ENCODE peak calls at places on chromosomes 4 and X, in seven cellular contexts. A is mesenchymal stem cell, F is H9, M is neuronal stem cell, W is mesendoderm, G is H1, T is trophoblast cell. C is an unnamed sample.

GRCh38 chr4:3399277-3400194 is 42.2 kb upstream of the HGFAC start:
- DNase-seq in A (no peak), F (no peak), M (no peak), W (peak; percentile 74), G (no peak), T (no peak), C (no peak)

GRCh38 chr4:8835521-8836365 is 35.9 kb downstream of the HMX1 start:
- DNase-seq in A (no peak), F (peak; percentile 23), M (no peak), W (no peak), G (peak; percentile 36), T (no peak), C (no peak)

GRCh38 chrX:2894885-2895292 is 34.2 kb downstream of the ARSD start:
- DNase-seq in A (peak; percentile 89), F (no peak), M (no peak), W (no peak), G (no peak), T (no peak), C (peak; percentile 50)

GRCh38 chrX:136577562-136577961 is 45.5 kb downstream of the VGLL1 start:
- DNase-seq in A (peak; percentile 26), F (peak; percentile 64), M (peak; percentile 9), W (peak; percentile 58), G (peak; percentile 60), T (peak; percentile 33), C (peak; percentile 32)

GRCh38 chr4:54909964-54910363 is 215.4 kb downstream of the KDR start:
- DNase-seq in A (no peak), F (no peak), M (no peak), W (no peak), G (no peak), T (no peak), C (no peak)

GRCh38 chr4:88109123-88109864 is 49.1 kb downstream of the ABCG2 start:
- DNase-seq in A (no peak), F (no peak), M (no peak), W (no peak), G (no peak), T (no peak), C (no peak)

GRCh38 chrX:54540289-54540688 is 10.3 kb downstream of the GNL3L start:
- DNase-seq in A (peak; percentile 80), F (no peak), M (no peak), W (peak; percentile 87), G (no peak), T (peak; percentile 28), C (peak; percentile 72)

GRCh38 chr4:132299866-132300265 is 849.2 kb upstream of the PCDH10 start:
- DNase-seq in A (no peak), F (no peak), M (no peak), W (no peak), G (no peak), T (no peak), C (no peak)

GRCh38 chr4:70544279-70544870 is 26.0 kb downstream of the AMTN start:
- DNase-seq in A (peak; percentile 8), F (no peak), M (peak; percentile 14), W (peak; percentile 46), G (no peak), T (no peak), C (peak; percentile 10)

GRCh38 chr4:185472063-185472542 is 570 bp upstream of the CCDC110 start:
- DNase-seq in A (peak; percentile 25), F (no peak), M (no peak), W (no peak), G (no peak), T (no peak), C (no peak)

GRCh38 chr4:4432341-4433125 is 45.6 kb downstream of the NSG1 start:
- DNase-seq in A (no peak), F (no peak), M (no peak), W (no peak), G (no peak), T (no peak), C (no peak)

GRCh38 chrX:66602381-66602938 is 36.4 kb downstream of the EDA2R start:
- DNase-seq in A (no peak), F (no peak), M (no peak), W (peak; percentile 12), G (no peak), T (no peak), C (no peak)

GRCh38 chr4:147368948-147369347 is 111.9 kb upstream of the EDNRA start:
- DNase-seq in A (peak; percentile 17), F (no peak), M (no peak), W (no peak), G (no peak), T (no peak), C (peak; percentile 66)

GRCh38 chr4:49032440-49033161 is 46.5 kb downstream of the CWH43 start:
- DNase-seq in A (no peak), F (no peak), M (no peak), W (peak; percentile 19), G (peak; percentile 55), T (no peak), C (peak; percentile 6)

GRCh38 chr4:127049506-127049905 is 583.3 kb upstream of the INTU start:
- DNase-seq in A (peak; percentile 7), F (no peak), M (no peak), W (no peak), G (no peak), T (no peak), C (peak; percentile 22)

GRCh38 chr4:28518781-28519180 is 1658.1 kb downstream of the STIM2 start:
- DNase-seq in A (peak; percentile 12), F (no peak), M (no peak), W (no peak), G (no peak), T (no peak), C (peak; percentile 76)

GRCh38 chr4:22029803-22030202 is 81.2 kb upstream of the KCNIP4 start:
- DNase-seq in A (no peak), F (no peak), M (no peak), W (no peak), G (no peak), T (no peak), C (no peak)

GRCh38 chr4:41124916-41125548 is 89.3 kb downstream of the APBB2 start:
- DNase-seq in A (no peak), F (no peak), M (no peak), W (peak; percentile 86), G (no peak), T (peak; percentile 29), C (no peak)

GRCh38 chr4:8915201-8916200 is 43.9 kb upstream of the HMX1 start:
- DNase-seq in A (no peak), F (no peak), M (no peak), W (no peak), G (peak; percentile 42), T (no peak), C (no peak)

GRCh38 chrX:104156630-104157529 is at the start of gene SLC25A53:
- DNase-seq in A (peak; percentile 85), F (peak; percentile 89), M (peak; percentile 73), W (peak; percentile 94), G (peak; percentile 71), T (peak; percentile 59), C (peak; percentile 71)

GRCh38 chrX:56623316-56623715 is 59.9 kb downstream of the UBQLN2 start:
- DNase-seq in A (no peak), F (no peak), M (no peak), W (no peak), G (no peak), T (no peak), C (no peak)

GRCh38 chrX:56615282-56615681 is 51.9 kb downstream of the UBQLN2 start:
- DNase-seq in A (no peak), F (no peak), M (no peak), W (no peak), G (no peak), T (no peak), C (no peak)

GRCh38 chrX:56618250-56618649 is 54.8 kb downstream of the UBQLN2 start:
- DNase-seq in A (no peak), F (no peak), M (no peak), W (peak; percentile 1), G (no peak), T (no peak), C (no peak)
- H4K8ac ChIP-seq in A (no peak overlapping the region), F (no peak overlapping the region), M (no peak overlapping the region), W (no peak overlapping the region), G (no peak overlapping the region), T (no peak overlapping the region), C (no peak overlapping the region)

DNA sequence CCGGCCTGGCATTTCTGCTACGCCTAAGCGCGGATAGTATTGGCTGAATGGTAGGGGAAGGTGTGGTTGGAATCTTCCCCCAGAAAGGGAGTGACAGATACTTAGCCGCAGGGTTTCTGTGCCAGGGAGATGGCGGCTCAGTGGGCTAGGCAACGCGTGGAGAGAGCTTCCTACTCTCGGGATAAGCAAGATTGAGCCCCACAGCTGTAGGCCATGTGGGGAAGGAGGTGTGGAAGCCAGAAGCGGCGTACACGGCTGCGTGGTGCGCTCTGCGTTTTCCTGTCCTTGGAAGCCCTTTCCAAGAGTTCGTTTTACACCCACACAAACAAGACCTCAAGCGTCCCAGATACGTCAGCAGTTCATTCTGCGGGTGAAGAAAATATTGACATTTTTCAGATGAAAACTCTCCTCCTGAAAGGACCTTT is 376 bp upstream of the GPAT3 start:
- DNase-seq in A (peak; percentile 73), F (peak; percentile 50), M (peak; percentile 21), W (peak; percentile 48), G (peak; percentile 52), T (peak; percentile 17), C (peak; percentile 76)
- H3K18ac ChIP-seq in A (no peak overlapping the region), F (no peak overlapping the region), M (peak overlapping the region; percentile 35), W (no peak overlapping the region), G (no peak overlapping the region), T (no peak overlapping the region), C (peak overlapping the region; percentile 13)

DNA sequence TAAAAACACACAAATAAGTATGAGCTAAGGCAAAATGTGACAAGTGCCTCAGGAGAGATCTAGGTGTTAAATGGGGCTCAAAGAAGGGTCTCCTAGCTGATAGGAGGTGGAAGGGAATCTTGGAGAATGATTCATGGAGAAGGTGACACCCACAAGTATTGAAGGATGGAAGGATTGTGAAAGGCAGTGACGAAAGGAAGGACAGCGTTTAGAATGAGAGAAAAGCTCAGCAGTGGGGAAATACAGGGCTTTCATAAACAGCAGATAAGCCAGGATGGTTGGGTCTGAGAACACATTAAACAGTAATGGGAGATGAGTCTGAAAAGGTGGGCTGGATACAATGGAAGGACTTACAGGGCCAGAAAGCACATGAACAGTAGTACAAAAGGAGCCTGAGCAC is 11.5 kb downstream of the ANXA5 start:
- DNase-seq in A (peak; percentile 78), F (no peak), M (no peak), W (no peak), G (no peak), T (no peak), C (peak; percentile 50)
- H4K8ac ChIP-seq in A (no peak overlapping the region), F (no peak overlapping the region), M (no peak overlapping the region), W (no peak overlapping the region), G (no peak overlapping the region), T (no peak overlapping the region), C (peak overlapping the region; percentile 44)

GRCh38 chr4:175253184-175253902 is 335.2 kb downstream of the ADAM29 start:
- DNase-seq in A (peak; percentile 3), F (peak; percentile 31), M (no peak), W (peak; percentile 37), G (no peak), T (no peak), C (no peak)

GRCh38 chr4:175246941-175247340 is 328.8 kb downstream of the ADAM29 start:
- DNase-seq in A (no peak), F (no peak), M (no peak), W (no peak), G (no peak), T (no peak), C (peak; percentile 21)

GRCh38 chr4:175252642-175253041 is 334.5 kb downstream of the ADAM29 start:
- DNase-seq in A (no peak), F (peak; percentile 33), M (no peak), W (peak; percentile 21), G (no peak), T (no peak), C (no peak)
- H3K18ac ChIP-seq in A (no peak overlapping the region), F (no peak overlapping the region), M (no peak overlapping the region), W (no peak overlapping the region), G (no peak overlapping the region), T (no peak overlapping the region), C (no peak overlapping the region)

C was measured in IMR-90.